ENCODE peak calls at places on chromosomes 1 and 21, in five cellular contexts. K, L, A, B and U are unnamed samples.

GRCh38 chr1:109895720-109896504 is 14.7 kb upstream of the CSF1 start:
- DNase-seq in K (peak), L (no peak), A (peak), B (peak), U (peak)

GRCh38 chr1:15406911-15407559 is 2.7 kb upstream of the EFHD2 start:
- DNase-seq in K (peak), L (no peak), A (peak), B (peak), U (peak)

GRCh38 chr1:174626031-174627020 is 178.6 kb downstream of the GPR52 start:
- DNase-seq in K (peak), L (no peak), A (peak), B (peak), U (peak)

GRCh38 chr1:113804421-113805255 is 7.6 kb downstream of the RSBN1 start:
- DNase-seq in K (peak), L (no peak), A (peak), B (peak), U (peak)

GRCh38 chr1:101175474-101175873 is 61.3 kb upstream of the S1PR1 start:
- DNase-seq in K (no peak), L (no peak), A (peak), B (no peak), U (no peak)

GRCh38 chr1:247047702-247048101 is 30.9 kb downstream of the ZNF670 start:
- DNase-seq in K (no peak), L (no peak), A (no peak), B (no peak), U (no peak)

GRCh38 chr1:225364439-225364838 is 63.4 kb downstream of the LBR start:
- DNase-seq in K (no peak), L (no peak), A (no peak), B (no peak), U (no peak)

GRCh38 chr1:15735304-15736034 is 589 bp upstream of the SLC25A34 start:
- DNase-seq in K (no peak), L (no peak), A (no peak), B (no peak), U (peak)

GRCh38 chr21:41251961-41252642 is 64.5 kb upstream of the FAM3B start:
- DNase-seq in K (peak), L (no peak), A (peak), B (no peak), U (peak)

GRCh38 chr1:213983589-213984386 is 4.0 kb upstream of the PROX1 start:
- DNase-seq in K (no peak), L (no peak), A (no peak), B (no peak), U (peak)

GRCh38 chr1:8343464-8344001 is 25.6 kb downstream of the SLC45A1 start:
- DNase-seq in K (peak), L (peak), A (peak), B (peak), U (peak)

GRCh38 chr1:219666242-219666641 is 53.3 kb upstream of the ZC3H11B start:
- DNase-seq in K (peak), L (no peak), A (peak), B (peak), U (peak)

GRCh38 chr1:202086579-202087350 is 36.0 kb upstream of the GPR37L1 start:
- DNase-seq in K (no peak), L (peak), A (no peak), B (no peak), U (no peak)

GRCh38 chr1:66929289-66929688 is 4.5 kb downstream of the MIER1 start:
- DNase-seq in K (no peak), L (no peak), A (no peak), B (no peak), U (peak)

GRCh38 chr1:212315907-212316306 is 30.7 kb downstream of the PPP2R5A start:
- DNase-seq in K (no peak), L (no peak), A (peak), B (peak), U (no peak)

GRCh38 chr1:172662464-172663109 is 3.7 kb downstream of the FASLG start:
- DNase-seq in K (peak), L (peak), A (peak), B (peak), U (peak)

GRCh38 chr1:72115290-72115689 is 167.0 kb downstream of the NEGR1 start:
- DNase-seq in K (no peak), L (no peak), A (no peak), B (no peak), U (no peak)

GRCh38 chr1:172855841-172856382 is 194.8 kb downstream of the TNFSF18 start:
- DNase-seq in K (no peak), L (no peak), A (no peak), B (no peak), U (no peak)

GRCh38 chr1:107649023-107649422 is 316.0 kb downstream of the VAV3 start:
- DNase-seq in K (peak), L (no peak), A (no peak), B (no peak), U (no peak)

GRCh38 chr1:90200637-90201235 is 205.8 kb downstream of the ZNF326 start:
- DNase-seq in K (no peak), L (no peak), A (no peak), B (no peak), U (no peak)